ENCODE peak calls at places on chromosomes 6 and 20, in eight cellular contexts. L is fibroblast of villous mesenchyme, R is fibroblast of mammary gland, D is GM06990, Y is A549, A is B cell, E is IMR-90, P is RWPE1. N is an unnamed sample.

GRCh38 chr6:104957301-104958177 is 632 bp downstream of the LIN28B start:
- DNase-seq in L (no peak), R (no peak), D (no peak), Y (peak), A (no peak), E (no peak), P (no peak), N (no peak)

GRCh38 chr6:85672050-85672449 is 29.4 kb upstream of the SYNCRIP start:
- DNase-seq in L (no peak), R (peak), D (no peak), Y (no peak), A (no peak), E (no peak), P (no peak), N (no peak)

GRCh38 chr6:138752017-138752416 is 21.6 kb upstream of the CCDC28A start:
- DNase-seq in L (no peak), R (no peak), D (no peak), Y (no peak), A (no peak), E (no peak), P (no peak), N (no peak)

GRCh38 chr6:84065718-84066290 is 32.2 kb downstream of the MRAP2 start:
- DNase-seq in L (no peak), R (peak), D (no peak), Y (no peak), A (no peak), E (peak), P (peak), N (no peak)

GRCh38 chr6:125834347-125834746 is 43.6 kb downstream of the NCOA7 start:
- DNase-seq in L (peak), R (no peak), D (no peak), Y (no peak), A (no peak), E (no peak), P (no peak), N (no peak)

GRCh38 chr20:38186788-38187221 is 21.7 kb upstream of the TGM2 start:
- DNase-seq in L (no peak), R (no peak), D (no peak), Y (no peak), A (no peak), E (peak), P (peak), N (peak)

GRCh38 chr6:161954077-161954476 is 680.2 kb upstream of the AGPAT4 start:
- DNase-seq in L (no peak), R (no peak), D (no peak), Y (no peak), A (no peak), E (no peak), P (no peak), N (no peak)

GRCh38 chr20:12371955-12372354 is 454.3 kb downstream of the BTBD3 start:
- DNase-seq in L (no peak), R (no peak), D (no peak), Y (no peak), A (no peak), E (no peak), P (no peak), N (no peak)

GRCh38 chr6:165308926-165309731 is at the start of gene C6orf118:
- DNase-seq in L (peak), R (peak), D (no peak), Y (peak), A (no peak), E (peak), P (peak), N (peak)

GRCh38 chr20:45833883-45834796 is 541 bp downstream of the SNX21 start:
- DNase-seq in L (peak), R (peak), D (peak), Y (peak), A (no peak), E (peak), P (peak), N (peak)

GRCh38 chr6:107655245-107655644 is 165.3 kb downstream of the SOBP start:
- DNase-seq in L (no peak), R (no peak), D (no peak), Y (no peak), A (no peak), E (no peak), P (no peak), N (no peak)

GRCh38 chr20:33693274-33693673 is 7.1 kb upstream of the E2F1 start:
- DNase-seq in L (no peak), R (no peak), D (no peak), Y (no peak), A (no peak), E (no peak), P (no peak), N (no peak)

GRCh38 chr6:82862543-82862942 is 203.1 kb downstream of the UBE3D start:
- DNase-seq in L (peak), R (peak), D (no peak), Y (no peak), A (no peak), E (peak), P (peak), N (no peak)

GRCh38 chr20:48416002-48416401 is 411.8 kb downstream of the PREX1 start:
- DNase-seq in L (no peak), R (no peak), D (peak), Y (no peak), A (no peak), E (no peak), P (no peak), N (no peak)

GRCh38 chr20:20802328-20802727 is 89.9 kb upstream of the RALGAPA2 start:
- DNase-seq in L (no peak), R (no peak), D (no peak), Y (no peak), A (no peak), E (no peak), P (no peak), N (no peak)

GRCh38 chr6:21922086-21922485 is 328.5 kb downstream of the SOX4 start:
- DNase-seq in L (no peak), R (no peak), D (no peak), Y (no peak), A (no peak), E (peak), P (no peak), N (no peak)

GRCh38 chr6:40999498-41000070 is 39.4 kb downstream of the UNC5CL start:
- DNase-seq in L (peak), R (peak), D (no peak), Y (peak), A (no peak), E (peak), P (no peak), N (peak)

GRCh38 chr20:59526242-59527225 is 77.8 kb upstream of the PHACTR3 start:
- DNase-seq in L (no peak), R (no peak), D (no peak), Y (peak), A (no peak), E (no peak), P (no peak), N (no peak)

GRCh38 chr6:170293881-170294755 is 3.2 kb upstream of the DLL1 start:
- DNase-seq in L (no peak), R (no peak), D (no peak), Y (no peak), A (no peak), E (no peak), P (no peak), N (no peak)

GRCh38 chr6:37171970-37172812 is 2.2 kb downstream of the PIM1 start:
- DNase-seq in L (peak), R (peak), D (peak), Y (peak), A (peak), E (peak), P (peak), N (peak)

GRCh38 chr6:6436366-6436765 is 115.9 kb upstream of the F13A1 start:
- DNase-seq in L (no peak), R (no peak), D (no peak), Y (no peak), A (no peak), E (no peak), P (no peak), N (no peak)

GRCh38 chr6:17493286-17493685 is 99.9 kb downstream of the CAP2 start:
- DNase-seq in L (peak), R (peak), D (no peak), Y (no peak), A (no peak), E (peak), P (no peak), N (no peak)

GRCh38 chr6:50724381-50725124 is 11.2 kb downstream of the TFAP2D start:
- DNase-seq in L (no peak), R (no peak), D (no peak), Y (no peak), A (no peak), E (no peak), P (no peak), N (no peak)

GRCh38 chr20:18276821-18277220 is 11.5 kb upstream of the ZNF133 start:
- DNase-seq in L (peak), R (peak), D (no peak), Y (peak), A (peak), E (peak), P (peak), N (peak)

GRCh38 chr20:32006053-32006452 is 4.2 kb upstream of the CCM2L start:
- DNase-seq in L (no peak), R (no peak), D (no peak), Y (no peak), A (no peak), E (no peak), P (no peak), N (no peak)

GRCh38 chr20:14009206-14009605 is 13.9 kb downstream of the MACROD2 start:
- DNase-seq in L (no peak), R (peak), D (no peak), Y (no peak), A (no peak), E (no peak), P (no peak), N (no peak)

GRCh38 chr20:4522310-4522709 is 199.4 kb upstream of the PRND start:
- DNase-seq in L (no peak), R (no peak), D (no peak), Y (no peak), A (no peak), E (no peak), P (no peak), N (no peak)

GRCh38 chr6:142118926-142119325 is 13.8 kb upstream of the GJE1 start:
- DNase-seq in L (no peak), R (peak), D (no peak), Y (no peak), A (no peak), E (peak), P (no peak), N (no peak)

GRCh38 chr6:35727935-35728662 is 8.7 kb upstream of the ARMC12 start:
- DNase-seq in L (peak), R (peak), D (peak), Y (peak), A (peak), E (peak), P (peak), N (peak)
- TF ChIP-seq CTCF in L (no peak), R (no peak), D (no peak), Y (no peak), A (no peak), E (no peak), P (no peak), N (no peak)

DNA sequence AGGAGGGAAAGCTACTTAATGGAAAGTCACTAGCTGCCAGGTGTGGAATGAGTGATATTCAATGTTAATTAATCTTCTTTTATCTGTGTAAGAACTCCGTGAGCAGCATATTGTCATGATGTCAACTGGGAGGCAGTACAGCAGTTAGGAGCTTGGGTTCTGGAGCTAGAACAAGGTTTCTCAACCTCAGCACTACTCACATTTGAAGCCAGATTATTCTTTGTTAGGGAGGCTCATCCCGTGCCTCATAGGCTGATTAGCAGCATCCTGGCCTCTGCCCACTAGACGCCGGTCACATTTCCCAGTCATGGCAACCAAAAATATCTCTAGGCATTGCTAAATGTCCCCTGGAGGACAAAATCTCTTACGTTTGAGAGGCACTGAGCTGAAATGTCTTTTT is 41.2 kb downstream of the BCAS1 start:
- DNase-seq in L (no peak), R (no peak), D (no peak), Y (no peak), A (no peak), E (no peak), P (no peak), N (no peak)
- TF ChIP-seq CTCF in L (no peak), R (no peak), D (no peak), Y (no peak), A (no peak), E (no peak), P (no peak), N (no peak)

GRCh38 chr6:52573295-52573694 is 3.6 kb downstream of the TRAM2 start:
- DNase-seq in L (peak), R (no peak), D (no peak), Y (no peak), A (no peak), E (no peak), P (no peak), N (no peak)
- TF ChIP-seq CTCF in L (peak), R (peak), D (no peak), Y (no peak), A (no peak), E (peak), P (no peak), N (no peak)

GRCh38 chr20:21812384-21812783 is 106.9 kb downstream of the PAX1 start:
- DNase-seq in L (no peak), R (no peak), D (no peak), Y (no peak), A (no peak), E (no peak), P (no peak), N (no peak)
- TF ChIP-seq CTCF in L (no peak), R (no peak), D (no peak), Y (no peak), A (no peak), E (no peak), P (no peak), N (no peak)

N was measured in Calu3.